ENCODE peak calls at places on chromosomes 5 and 9, in ten cellular contexts. One of them, this sample, is unnamed.

GRCh38 chr5:138661991-138662434 is 86.8 kb upstream of the HSPA9 start:
- DNase-seq in AG10803: no peak
- DNase-seq in stimulated activated CD4-positive, alpha-beta T cell treated with anti-CD3 and anti-CD28 coated beads, Interleukin-2, amount 100 ng/mL, for 24 hours: no peak
- DNase-seq in HCEC 1CT: no peak
- DNase-seq in neuronal stem cell: no peak
- DNase-seq in activated T-helper 1 cell treated with Interleukin-2 at 50 U/mL for 16 hours: no peak
- DNase-seq in stimulated activated CD8-positive, alpha-beta memory T cell treated with anti-CD3 and anti-CD28 coated beads, Interleukin-4, amount 100 ng/mL, for 24 hours: no peak
- DNase-seq in Right ventricle myocardium inferior: no peak
- DNase-seq in cardiac septum: no peak
- DNase-seq in AG08395: no peak
- DNase-seq in this sample: no peak

GRCh38 chr5:139664727-139665351 is 16.7 kb downstream of the CXXC5 start:
- DNase-seq in AG10803: no peak
- DNase-seq in stimulated activated CD4-positive, alpha-beta T cell treated with anti-CD3 and anti-CD28 coated beads, Interleukin-2, amount 100 ng/mL, for 24 hours: no peak
- DNase-seq in HCEC 1CT: no peak
- DNase-seq in neuronal stem cell: no peak
- DNase-seq in activated T-helper 1 cell treated with Interleukin-2 at 50 U/mL for 16 hours: no peak
- DNase-seq in stimulated activated CD8-positive, alpha-beta memory T cell treated with anti-CD3 and anti-CD28 coated beads, Interleukin-4, amount 100 ng/mL, for 24 hours: no peak
- DNase-seq in Right ventricle myocardium inferior: no peak
- DNase-seq in cardiac septum: no peak
- DNase-seq in AG08395: no peak
- DNase-seq in this sample: no peak

GRCh38 chr5:141795421-141795820 is 82.8 kb downstream of the PCDH1 start:
- DNase-seq in AG10803: no peak
- DNase-seq in stimulated activated CD4-positive, alpha-beta T cell treated with anti-CD3 and anti-CD28 coated beads, Interleukin-2, amount 100 ng/mL, for 24 hours: no peak
- DNase-seq in HCEC 1CT: no peak
- DNase-seq in neuronal stem cell: no peak
- DNase-seq in activated T-helper 1 cell treated with Interleukin-2 at 50 U/mL for 16 hours: no peak
- DNase-seq in stimulated activated CD8-positive, alpha-beta memory T cell treated with anti-CD3 and anti-CD28 coated beads, Interleukin-4, amount 100 ng/mL, for 24 hours: no peak
- DNase-seq in Right ventricle myocardium inferior: no peak
- DNase-seq in cardiac septum: no peak
- DNase-seq in AG08395: no peak
- DNase-seq in this sample: no peak

GRCh38 chr5:178772351-178772750 is 41.9 kb upstream of the ZNF354A start:
- DNase-seq in AG10803: no peak
- DNase-seq in stimulated activated CD4-positive, alpha-beta T cell treated with anti-CD3 and anti-CD28 coated beads, Interleukin-2, amount 100 ng/mL, for 24 hours: no peak
- DNase-seq in HCEC 1CT: no peak
- DNase-seq in neuronal stem cell: no peak
- DNase-seq in activated T-helper 1 cell treated with Interleukin-2 at 50 U/mL for 16 hours: no peak
- DNase-seq in stimulated activated CD8-positive, alpha-beta memory T cell treated with anti-CD3 and anti-CD28 coated beads, Interleukin-4, amount 100 ng/mL, for 24 hours: no peak
- DNase-seq in Right ventricle myocardium inferior: no peak
- DNase-seq in cardiac septum: no peak
- DNase-seq in AG08395: no peak
- DNase-seq in this sample: no peak

GRCh38 chr5:116454417-116454927 is 120.2 kb downstream of the SEMA6A start:
- DNase-seq in AG10803: peak
- DNase-seq in stimulated activated CD4-positive, alpha-beta T cell treated with anti-CD3 and anti-CD28 coated beads, Interleukin-2, amount 100 ng/mL, for 24 hours: no peak
- DNase-seq in HCEC 1CT: peak
- DNase-seq in neuronal stem cell: no peak
- DNase-seq in activated T-helper 1 cell treated with Interleukin-2 at 50 U/mL for 16 hours: no peak
- DNase-seq in stimulated activated CD8-positive, alpha-beta memory T cell treated with anti-CD3 and anti-CD28 coated beads, Interleukin-4, amount 100 ng/mL, for 24 hours: no peak
- DNase-seq in Right ventricle myocardium inferior: no peak
- DNase-seq in cardiac septum: no peak
- DNase-seq in AG08395: peak
- DNase-seq in this sample: peak

GRCh38 chr9:104177003-104177611 is 83.0 kb downstream of the SMC2 start:
- DNase-seq in AG10803: peak
- DNase-seq in stimulated activated CD4-positive, alpha-beta T cell treated with anti-CD3 and anti-CD28 coated beads, Interleukin-2, amount 100 ng/mL, for 24 hours: no peak
- DNase-seq in HCEC 1CT: peak
- DNase-seq in neuronal stem cell: no peak
- DNase-seq in activated T-helper 1 cell treated with Interleukin-2 at 50 U/mL for 16 hours: no peak
- DNase-seq in stimulated activated CD8-positive, alpha-beta memory T cell treated with anti-CD3 and anti-CD28 coated beads, Interleukin-4, amount 100 ng/mL, for 24 hours: no peak
- DNase-seq in Right ventricle myocardium inferior: no peak
- DNase-seq in cardiac septum: no peak
- DNase-seq in AG08395: no peak
- DNase-seq in this sample: no peak

GRCh38 chr5:157607371-157608161 is 32.0 kb upstream of the ADAM19 start:
- DNase-seq in AG10803: peak
- DNase-seq in stimulated activated CD4-positive, alpha-beta T cell treated with anti-CD3 and anti-CD28 coated beads, Interleukin-2, amount 100 ng/mL, for 24 hours: peak
- DNase-seq in HCEC 1CT: peak
- DNase-seq in neuronal stem cell: no peak
- DNase-seq in activated T-helper 1 cell treated with Interleukin-2 at 50 U/mL for 16 hours: peak
- DNase-seq in stimulated activated CD8-positive, alpha-beta memory T cell treated with anti-CD3 and anti-CD28 coated beads, Interleukin-4, amount 100 ng/mL, for 24 hours: peak
- DNase-seq in Right ventricle myocardium inferior: no peak
- DNase-seq in cardiac septum: no peak
- DNase-seq in AG08395: peak
- DNase-seq in this sample: peak

GRCh38 chr9:70080481-70081119 is 37.0 kb downstream of the MAMDC2 start:
- DNase-seq in AG10803: peak
- DNase-seq in stimulated activated CD4-positive, alpha-beta T cell treated with anti-CD3 and anti-CD28 coated beads, Interleukin-2, amount 100 ng/mL, for 24 hours: no peak
- DNase-seq in HCEC 1CT: peak
- DNase-seq in neuronal stem cell: no peak
- DNase-seq in activated T-helper 1 cell treated with Interleukin-2 at 50 U/mL for 16 hours: no peak
- DNase-seq in stimulated activated CD8-positive, alpha-beta memory T cell treated with anti-CD3 and anti-CD28 coated beads, Interleukin-4, amount 100 ng/mL, for 24 hours: no peak
- DNase-seq in Right ventricle myocardium inferior: peak
- DNase-seq in cardiac septum: no peak
- DNase-seq in AG08395: peak
- DNase-seq in this sample: peak

GRCh38 chr9:117149996-117150395 is 264.9 kb downstream of the ASTN2 start:
- DNase-seq in AG10803: no peak
- DNase-seq in stimulated activated CD4-positive, alpha-beta T cell treated with anti-CD3 and anti-CD28 coated beads, Interleukin-2, amount 100 ng/mL, for 24 hours: no peak
- DNase-seq in HCEC 1CT: no peak
- DNase-seq in neuronal stem cell: no peak
- DNase-seq in activated T-helper 1 cell treated with Interleukin-2 at 50 U/mL for 16 hours: no peak
- DNase-seq in stimulated activated CD8-positive, alpha-beta memory T cell treated with anti-CD3 and anti-CD28 coated beads, Interleukin-4, amount 100 ng/mL, for 24 hours: no peak
- DNase-seq in Right ventricle myocardium inferior: no peak
- DNase-seq in cardiac septum: no peak
- DNase-seq in AG08395: no peak
- DNase-seq in this sample: no peak

GRCh38 chr9:113578877-113579269 is 115.3 kb downstream of the RGS3 start:
- DNase-seq in AG10803: peak
- DNase-seq in stimulated activated CD4-positive, alpha-beta T cell treated with anti-CD3 and anti-CD28 coated beads, Interleukin-2, amount 100 ng/mL, for 24 hours: peak
- DNase-seq in HCEC 1CT: peak
- DNase-seq in neuronal stem cell: no peak
- DNase-seq in activated T-helper 1 cell treated with Interleukin-2 at 50 U/mL for 16 hours: peak
- DNase-seq in stimulated activated CD8-positive, alpha-beta memory T cell treated with anti-CD3 and anti-CD28 coated beads, Interleukin-4, amount 100 ng/mL, for 24 hours: peak
- DNase-seq in Right ventricle myocardium inferior: no peak
- DNase-seq in cardiac septum: peak
- DNase-seq in AG08395: peak
- DNase-seq in this sample: peak

GRCh38 chr5:178069909-178070308 is 43.4 kb upstream of the N4BP3 start:
- DNase-seq in AG10803: no peak
- DNase-seq in stimulated activated CD4-positive, alpha-beta T cell treated with anti-CD3 and anti-CD28 coated beads, Interleukin-2, amount 100 ng/mL, for 24 hours: peak
- DNase-seq in HCEC 1CT: peak
- DNase-seq in neuronal stem cell: no peak
- DNase-seq in activated T-helper 1 cell treated with Interleukin-2 at 50 U/mL for 16 hours: no peak
- DNase-seq in stimulated activated CD8-positive, alpha-beta memory T cell treated with anti-CD3 and anti-CD28 coated beads, Interleukin-4, amount 100 ng/mL, for 24 hours: no peak
- DNase-seq in Right ventricle myocardium inferior: no peak
- DNase-seq in cardiac septum: no peak
- DNase-seq in AG08395: no peak
- DNase-seq in this sample: peak

GRCh38 chr9:97710356-97711222 is 13.4 kb upstream of the XPA start:
- DNase-seq in AG10803: peak
- DNase-seq in stimulated activated CD4-positive, alpha-beta T cell treated with anti-CD3 and anti-CD28 coated beads, Interleukin-2, amount 100 ng/mL, for 24 hours: peak
- DNase-seq in HCEC 1CT: peak
- DNase-seq in neuronal stem cell: peak
- DNase-seq in activated T-helper 1 cell treated with Interleukin-2 at 50 U/mL for 16 hours: no peak
- DNase-seq in stimulated activated CD8-positive, alpha-beta memory T cell treated with anti-CD3 and anti-CD28 coated beads, Interleukin-4, amount 100 ng/mL, for 24 hours: no peak
- DNase-seq in Right ventricle myocardium inferior: no peak
- DNase-seq in cardiac septum: no peak
- DNase-seq in AG08395: peak
- DNase-seq in this sample: peak

GRCh38 chr5:175479125-175479881 is 943 bp downstream of the SFXN1 start:
- DNase-seq in AG10803: no peak
- DNase-seq in stimulated activated CD4-positive, alpha-beta T cell treated with anti-CD3 and anti-CD28 coated beads, Interleukin-2, amount 100 ng/mL, for 24 hours: no peak
- DNase-seq in HCEC 1CT: no peak
- DNase-seq in neuronal stem cell: no peak
- DNase-seq in activated T-helper 1 cell treated with Interleukin-2 at 50 U/mL for 16 hours: no peak
- DNase-seq in stimulated activated CD8-positive, alpha-beta memory T cell treated with anti-CD3 and anti-CD28 coated beads, Interleukin-4, amount 100 ng/mL, for 24 hours: no peak
- DNase-seq in Right ventricle myocardium inferior: no peak
- DNase-seq in cardiac septum: no peak
- DNase-seq in AG08395: no peak
- DNase-seq in this sample: no peak

GRCh38 chr9:123656565-123656964 is 273.4 kb downstream of the DENND1A start:
- DNase-seq in AG10803: peak
- DNase-seq in stimulated activated CD4-positive, alpha-beta T cell treated with anti-CD3 and anti-CD28 coated beads, Interleukin-2, amount 100 ng/mL, for 24 hours: no peak
- DNase-seq in HCEC 1CT: peak
- DNase-seq in neuronal stem cell: no peak
- DNase-seq in activated T-helper 1 cell treated with Interleukin-2 at 50 U/mL for 16 hours: no peak
- DNase-seq in stimulated activated CD8-positive, alpha-beta memory T cell treated with anti-CD3 and anti-CD28 coated beads, Interleukin-4, amount 100 ng/mL, for 24 hours: no peak
- DNase-seq in Right ventricle myocardium inferior: no peak
- DNase-seq in cardiac septum: no peak
- DNase-seq in AG08395: peak
- DNase-seq in this sample: peak

GRCh38 chr9:95757026-95757425 is 118.5 kb upstream of the ERCC6L2 start:
- DNase-seq in AG10803: peak
- DNase-seq in stimulated activated CD4-positive, alpha-beta T cell treated with anti-CD3 and anti-CD28 coated beads, Interleukin-2, amount 100 ng/mL, for 24 hours: no peak
- DNase-seq in HCEC 1CT: peak
- DNase-seq in neuronal stem cell: no peak
- DNase-seq in activated T-helper 1 cell treated with Interleukin-2 at 50 U/mL for 16 hours: no peak
- DNase-seq in stimulated activated CD8-positive, alpha-beta memory T cell treated with anti-CD3 and anti-CD28 coated beads, Interleukin-4, amount 100 ng/mL, for 24 hours: no peak
- DNase-seq in Right ventricle myocardium inferior: no peak
- DNase-seq in cardiac septum: no peak
- DNase-seq in AG08395: peak
- DNase-seq in this sample: peak

GRCh38 chr5:32283539-32284377 is 29.0 kb downstream of the MTMR12 start:
- DNase-seq in AG10803: peak
- DNase-seq in stimulated activated CD4-positive, alpha-beta T cell treated with anti-CD3 and anti-CD28 coated beads, Interleukin-2, amount 100 ng/mL, for 24 hours: peak
- DNase-seq in HCEC 1CT: peak
- DNase-seq in neuronal stem cell: no peak
- DNase-seq in activated T-helper 1 cell treated with Interleukin-2 at 50 U/mL for 16 hours: no peak
- DNase-seq in stimulated activated CD8-positive, alpha-beta memory T cell treated with anti-CD3 and anti-CD28 coated beads, Interleukin-4, amount 100 ng/mL, for 24 hours: no peak
- DNase-seq in Right ventricle myocardium inferior: no peak
- DNase-seq in cardiac septum: no peak
- DNase-seq in AG08395: peak
- DNase-seq in this sample: peak

GRCh38 chr5:154107010-154107409 is 68.2 kb downstream of the MFAP3 start:
- DNase-seq in AG10803: no peak
- DNase-seq in stimulated activated CD4-positive, alpha-beta T cell treated with anti-CD3 and anti-CD28 coated beads, Interleukin-2, amount 100 ng/mL, for 24 hours: no peak
- DNase-seq in HCEC 1CT: no peak
- DNase-seq in neuronal stem cell: no peak
- DNase-seq in activated T-helper 1 cell treated with Interleukin-2 at 50 U/mL for 16 hours: no peak
- DNase-seq in stimulated activated CD8-positive, alpha-beta memory T cell treated with anti-CD3 and anti-CD28 coated beads, Interleukin-4, amount 100 ng/mL, for 24 hours: no peak
- DNase-seq in Right ventricle myocardium inferior: no peak
- DNase-seq in cardiac septum: no peak
- DNase-seq in AG08395: no peak
- DNase-seq in this sample: no peak

GRCh38 chr5:75510836-75511434 is 494 bp downstream of the CERT1 start:
- DNase-seq in AG10803: peak
- DNase-seq in stimulated activated CD4-positive, alpha-beta T cell treated with anti-CD3 and anti-CD28 coated beads, Interleukin-2, amount 100 ng/mL, for 24 hours: peak
- DNase-seq in HCEC 1CT: peak
- DNase-seq in neuronal stem cell: peak
- DNase-seq in activated T-helper 1 cell treated with Interleukin-2 at 50 U/mL for 16 hours: peak
- DNase-seq in stimulated activated CD8-positive, alpha-beta memory T cell treated with anti-CD3 and anti-CD28 coated beads, Interleukin-4, amount 100 ng/mL, for 24 hours: peak
- DNase-seq in Right ventricle myocardium inferior: peak
- DNase-seq in cardiac septum: peak
- DNase-seq in AG08395: peak
- DNase-seq in this sample: peak

GRCh38 chr9:110997847-110998246 is 40.4 kb downstream of the LPAR1 start:
- DNase-seq in AG10803: peak
- DNase-seq in stimulated activated CD4-positive, alpha-beta T cell treated with anti-CD3 and anti-CD28 coated beads, Interleukin-2, amount 100 ng/mL, for 24 hours: no peak
- DNase-seq in HCEC 1CT: peak
- DNase-seq in neuronal stem cell: no peak
- DNase-seq in activated T-helper 1 cell treated with Interleukin-2 at 50 U/mL for 16 hours: no peak
- DNase-seq in stimulated activated CD8-positive, alpha-beta memory T cell treated with anti-CD3 and anti-CD28 coated beads, Interleukin-4, amount 100 ng/mL, for 24 hours: no peak
- DNase-seq in Right ventricle myocardium inferior: no peak
- DNase-seq in cardiac septum: no peak
- DNase-seq in AG08395: peak
- DNase-seq in this sample: peak

GRCh38 chr9:112043423-112043822 is 131.7 kb downstream of the SUSD1 start:
- DNase-seq in AG10803: peak
- DNase-seq in stimulated activated CD4-positive, alpha-beta T cell treated with anti-CD3 and anti-CD28 coated beads, Interleukin-2, amount 100 ng/mL, for 24 hours: no peak
- DNase-seq in HCEC 1CT: peak
- DNase-seq in neuronal stem cell: no peak
- DNase-seq in activated T-helper 1 cell treated with Interleukin-2 at 50 U/mL for 16 hours: no peak
- DNase-seq in stimulated activated CD8-positive, alpha-beta memory T cell treated with anti-CD3 and anti-CD28 coated beads, Interleukin-4, amount 100 ng/mL, for 24 hours: no peak
- DNase-seq in Right ventricle myocardium inferior: no peak
- DNase-seq in cardiac septum: no peak
- DNase-seq in AG08395: no peak
- DNase-seq in this sample: peak

GRCh38 chr9:112582863-112583262 is 96.2 kb downstream of the KIAA1958 start:
- DNase-seq in AG10803: no peak
- DNase-seq in stimulated activated CD4-positive, alpha-beta T cell treated with anti-CD3 and anti-CD28 coated beads, Interleukin-2, amount 100 ng/mL, for 24 hours: no peak
- DNase-seq in HCEC 1CT: no peak
- DNase-seq in neuronal stem cell: no peak
- DNase-seq in activated T-helper 1 cell treated with Interleukin-2 at 50 U/mL for 16 hours: no peak
- DNase-seq in stimulated activated CD8-positive, alpha-beta memory T cell treated with anti-CD3 and anti-CD28 coated beads, Interleukin-4, amount 100 ng/mL, for 24 hours: no peak
- DNase-seq in Right ventricle myocardium inferior: no peak
- DNase-seq in cardiac septum: no peak
- DNase-seq in AG08395: no peak
- DNase-seq in this sample: no peak

GRCh38 chr5:89315194-89315593 is 432.2 kb upstream of the MEF2C start:
- DNase-seq in AG10803: peak
- DNase-seq in stimulated activated CD4-positive, alpha-beta T cell treated with anti-CD3 and anti-CD28 coated beads, Interleukin-2, amount 100 ng/mL, for 24 hours: no peak
- DNase-seq in HCEC 1CT: no peak
- DNase-seq in neuronal stem cell: no peak
- DNase-seq in activated T-helper 1 cell treated with Interleukin-2 at 50 U/mL for 16 hours: no peak
- DNase-seq in stimulated activated CD8-positive, alpha-beta memory T cell treated with anti-CD3 and anti-CD28 coated beads, Interleukin-4, amount 100 ng/mL, for 24 hours: no peak
- DNase-seq in Right ventricle myocardium inferior: no peak
- DNase-seq in cardiac septum: no peak
- DNase-seq in AG08395: no peak
- DNase-seq in this sample: peak

GRCh38 chr9:112570731-112571167 is 84.1 kb downstream of the KIAA1958 start:
- DNase-seq in AG10803: peak
- DNase-seq in stimulated activated CD4-positive, alpha-beta T cell treated with anti-CD3 and anti-CD28 coated beads, Interleukin-2, amount 100 ng/mL, for 24 hours: no peak
- DNase-seq in HCEC 1CT: no peak
- DNase-seq in neuronal stem cell: no peak
- DNase-seq in activated T-helper 1 cell treated with Interleukin-2 at 50 U/mL for 16 hours: no peak
- DNase-seq in stimulated activated CD8-positive, alpha-beta memory T cell treated with anti-CD3 and anti-CD28 coated beads, Interleukin-4, amount 100 ng/mL, for 24 hours: no peak
- DNase-seq in Right ventricle myocardium inferior: no peak
- DNase-seq in cardiac septum: no peak
- DNase-seq in AG08395: no peak
- DNase-seq in this sample: no peak

GRCh38 chr5:179304871-179305270 is 40.4 kb downstream of the ADAMTS2 start:
- DNase-seq in AG10803: no peak
- DNase-seq in stimulated activated CD4-positive, alpha-beta T cell treated with anti-CD3 and anti-CD28 coated beads, Interleukin-2, amount 100 ng/mL, for 24 hours: no peak
- DNase-seq in HCEC 1CT: no peak
- DNase-seq in neuronal stem cell: no peak
- DNase-seq in activated T-helper 1 cell treated with Interleukin-2 at 50 U/mL for 16 hours: no peak
- DNase-seq in stimulated activated CD8-positive, alpha-beta memory T cell treated with anti-CD3 and anti-CD28 coated beads, Interleukin-4, amount 100 ng/mL, for 24 hours: no peak
- DNase-seq in Right ventricle myocardium inferior: no peak
- DNase-seq in cardiac septum: no peak
- DNase-seq in AG08395: no peak
- DNase-seq in this sample: no peak

GRCh38 chr9:134210511-134210907 is 46.1 kb upstream of the RNU6ATAC start:
- DNase-seq in AG10803: no peak
- DNase-seq in stimulated activated CD4-positive, alpha-beta T cell treated with anti-CD3 and anti-CD28 coated beads, Interleukin-2, amount 100 ng/mL, for 24 hours: no peak
- DNase-seq in HCEC 1CT: no peak
- DNase-seq in neuronal stem cell: no peak
- DNase-seq in activated T-helper 1 cell treated with Interleukin-2 at 50 U/mL for 16 hours: no peak
- DNase-seq in stimulated activated CD8-positive, alpha-beta memory T cell treated with anti-CD3 and anti-CD28 coated beads, Interleukin-4, amount 100 ng/mL, for 24 hours: no peak
- DNase-seq in Right ventricle myocardium inferior: peak
- DNase-seq in cardiac septum: no peak
- DNase-seq in AG08395: no peak
- DNase-seq in this sample: no peak

This sample was measured in IMR-90.